ENCODE peak calls at places on chromosomes 16 and 17, in five cellular contexts. G is GM06990; L is SJSA1; R is HCT116; K is CD8-positive, alpha-beta T cell. T is an unnamed sample.

GRCh38 chr17:4179071-4179470 is 36.1 kb downstream of the CYB5D2 start:
- DNase-seq in G (no peak), R (no peak), L (no peak), K (no peak), T (no peak)

GRCh38 chr17:61361084-61361483 is 38.6 kb upstream of the TBX2 start:
- DNase-seq in K (no peak), G (no peak), L (no peak), R (no peak), T (no peak)

GRCh38 chr16:83402969-83403368 is 404.8 kb upstream of the HSBP1 start:
- DNase-seq in K (no peak), L (no peak), R (no peak), G (no peak), T (no peak)

GRCh38 chr17:82938486-82939212 is 98.8 kb upstream of the ZNF750 start:
- DNase-seq in G (no peak), L (no peak), R (no peak), K (no peak), T (no peak)

GRCh38 chr17:58525239-58525638 is 10.8 kb upstream of the MTMR4 start:
- DNase-seq in L (no peak), R (no peak), G (no peak), K (no peak), T (no peak)

GRCh38 chr17:35791681-35792350 is 3.6 kb downstream of the MMP28 start:
- DNase-seq in G (no peak), L (no peak), R (no peak), K (no peak), T (no peak)

GRCh38 chr16:77789085-77789611 is 784 bp downstream of the VAT1L start:
- DNase-seq in R (no peak), K (no peak), L (no peak), G (no peak), T (no peak)

GRCh38 chr16:83689385-83689831 is 118.4 kb upstream of the HSBP1 start:
- DNase-seq in K (no peak), L (no peak), R (no peak), G (no peak), T (no peak)

GRCh38 chr17:59149841-59150511 is 5.0 kb downstream of the SKA2 start:
- DNase-seq in G (no peak), R (no peak), L (no peak), K (no peak), T (no peak)

GRCh38 chr17:64056269-64057005 is 36.0 kb upstream of the ICAM2 start:
- DNase-seq in R (no peak), G (peak; percentile 40), K (no peak), L (no peak), T (peak; percentile 40)

GRCh38 chr17:64053101-64053500 is 32.7 kb upstream of the ICAM2 start:
- DNase-seq in K (no peak), L (no peak), R (no peak), G (no peak), T (no peak)

GRCh38 chr17:64055183-64056142 is 35.0 kb upstream of the ICAM2 start:
- DNase-seq in K (no peak), G (no peak), L (no peak), R (no peak), T (no peak)

GRCh38 chr17:64051153-64051552 is 30.7 kb upstream of the ICAM2 start:
- DNase-seq in L (no peak), R (no peak), G (no peak), K (no peak), T (peak; percentile 66)

DNA sequence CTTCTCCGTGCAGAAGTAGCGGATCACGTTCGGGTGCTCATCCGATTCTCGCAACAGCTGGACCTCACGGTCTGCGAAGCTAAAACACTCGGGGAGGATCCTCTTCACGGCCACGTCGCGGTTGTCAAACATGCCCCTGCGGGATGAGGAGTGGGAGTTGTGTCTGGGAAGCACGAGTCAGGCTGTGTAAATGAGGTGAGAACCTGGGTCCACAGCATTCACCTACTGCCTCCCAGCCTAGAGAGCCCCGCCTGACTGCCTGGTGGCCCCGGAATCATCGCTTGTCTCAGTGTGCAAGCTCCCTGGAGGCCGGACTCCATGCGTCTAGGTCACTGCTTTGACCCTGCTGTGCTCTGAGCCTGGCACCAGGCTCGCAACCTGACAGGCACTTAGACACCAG is 33.9 kb upstream of the ICAM2 start:
- DNase-seq in G (no peak), K (no peak), R (no peak), L (no peak), T (no peak)
- H3K36me3 ChIP-seq in G (peaks cover 38% of the 10 kb centered on the region), K (no peaks in the 10 kb centered on the region), R (no peaks in the 10 kb centered on the region), L (peaks cover 12% of the 10 kb centered on the region), T (peaks cover 64% of the 10 kb centered on the region)

GRCh38 chr17:39722965-39723848 is 7.1 kb downstream of the MIEN1 start:
- DNase-seq in L (no peak), R (no peak), K (no peak), G (no peak), T (no peak)
- H3K36me3 ChIP-seq in L (peaks cover 44% of the 10 kb centered on the region), R (peaks cover 7% of the 10 kb centered on the region), K (peaks cover 6% of the 10 kb centered on the region), G (peaks cover 8% of the 10 kb centered on the region), T (no peaks in the 10 kb centered on the region)

DNA sequence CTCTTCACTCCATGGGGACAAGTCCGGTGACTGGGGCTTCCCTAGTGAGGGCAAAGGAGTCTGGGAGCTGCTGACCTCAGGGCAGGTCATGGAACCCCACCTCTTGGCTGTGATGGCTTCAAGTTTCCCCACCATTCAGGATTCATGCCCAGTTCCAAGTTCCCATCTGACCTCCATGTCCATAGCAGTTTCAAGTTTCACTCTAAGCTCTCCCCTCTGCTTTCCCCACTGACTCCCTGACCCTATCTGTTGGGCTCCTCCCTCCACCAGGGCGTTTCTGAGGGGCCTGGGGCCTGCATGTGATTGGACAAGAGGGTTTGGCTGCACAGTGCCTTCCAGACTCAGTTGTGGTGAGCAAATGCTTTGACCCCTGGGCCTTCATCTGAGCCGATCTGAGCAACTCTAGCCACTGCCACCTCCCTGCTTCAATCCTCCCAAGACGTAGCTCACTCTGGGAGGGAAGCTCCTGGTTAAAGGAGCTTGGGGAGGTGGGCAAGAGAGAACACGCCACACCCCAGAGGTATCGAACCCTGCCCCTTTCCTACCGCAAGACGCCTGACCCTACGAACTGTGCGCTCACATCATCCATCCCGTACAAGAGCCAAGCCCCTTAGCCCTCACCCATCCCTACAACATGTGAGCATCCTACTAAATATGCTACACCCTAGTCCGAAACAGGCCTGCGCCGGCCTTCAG is 8.3 kb downstream of the ZNF629 start:
- DNase-seq in K (no peak), R (no peak), G (no peak), L (no peak), T (no peak)
- H3K36me3 ChIP-seq in K (no peaks in the 10 kb centered on the region), R (peaks cover 12% of the 10 kb centered on the region), G (peaks cover 4% of the 10 kb centered on the region), L (peaks cover 87% of the 10 kb centered on the region), T (no peaks in the 10 kb centered on the region)

DNA sequence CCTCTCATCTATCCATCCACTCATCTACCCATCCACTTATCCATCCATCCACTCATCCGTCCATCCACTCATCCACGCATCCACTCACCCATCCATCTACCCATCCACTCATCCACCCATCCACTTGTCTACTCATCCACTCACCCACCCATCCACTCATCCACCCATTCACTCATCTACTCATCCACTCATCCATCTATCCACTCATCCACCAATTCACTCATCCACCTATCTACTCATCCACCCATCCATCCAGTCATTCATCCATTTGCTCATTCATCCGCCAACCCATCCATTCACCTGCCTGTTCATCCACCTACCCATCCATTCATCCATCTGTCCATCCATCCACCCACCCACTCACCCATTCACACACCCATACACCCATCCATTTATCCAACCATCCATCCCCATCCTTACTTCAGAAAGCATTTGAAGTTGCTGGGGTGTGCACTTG is 329.6 kb downstream of the SEC14L1 start:
- DNase-seq in K (no peak), R (no peak), G (no peak), L (no peak), T (no peak)
- H3K36me3 ChIP-seq in K (peaks cover 19% of the 10 kb centered on the region), R (no peaks in the 10 kb centered on the region), G (peaks cover 25% of the 10 kb centered on the region), L (peaks cover 31% of the 10 kb centered on the region), T (peaks cover 31% of the 10 kb centered on the region)

DNA sequence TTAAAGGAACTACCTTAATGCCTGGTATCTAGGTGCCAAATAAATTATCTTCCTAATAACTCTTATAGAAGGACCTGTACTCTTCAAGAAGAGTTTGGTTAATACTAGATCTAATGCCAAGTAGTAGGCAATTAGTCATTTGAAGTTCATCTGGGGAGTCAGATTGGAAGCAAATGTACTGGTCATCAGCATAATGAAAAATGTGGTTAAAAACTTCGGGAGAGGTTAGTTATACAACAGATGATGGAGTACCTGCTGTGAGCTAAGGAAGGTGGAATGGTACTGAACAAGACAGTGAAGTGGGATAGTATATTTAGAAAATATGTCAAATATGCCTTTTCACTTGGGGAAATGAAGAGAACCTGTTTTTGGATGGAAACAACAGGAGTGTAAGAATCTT is 49.2 kb downstream of the TNRC6A start:
- DNase-seq in K (no peak), R (no peak), G (no peak), L (no peak), T (no peak)
- H3K36me3 ChIP-seq in K (peaks cover 32% of the 10 kb centered on the region), R (peaks cover 22% of the 10 kb centered on the region), G (peaks cover 11% of the 10 kb centered on the region), L (peaks cover 86% of the 10 kb centered on the region), T (peaks cover 25% of the 10 kb centered on the region)

GRCh38 chr16:56753410-56753809 is 23.5 kb downstream of the NUP93 start:
- DNase-seq in L (no peak), K (no peak), G (no peak), R (no peak), T (no peak)

GRCh38 chr16:56747486-56748045 is 17.6 kb downstream of the NUP93 start:
- DNase-seq in L (no peak), G (no peak), K (no peak), R (no peak), T (no peak)

GRCh38 chr16:56748191-56748590 is 18.3 kb downstream of the NUP93 start:
- DNase-seq in K (no peak), R (no peak), L (no peak), G (no peak), T (no peak)

GRCh38 chr16:56748826-56749225 is 18.9 kb downstream of the NUP93 start:
- DNase-seq in L (no peak), R (no peak), K (no peak), G (no peak), T (no peak)

GRCh38 chr16:56749806-56750491 is 20.0 kb downstream of the NUP93 start:
- DNase-seq in R (no peak), G (no peak), L (no peak), K (no peak), T (no peak)
- H3K36me3 ChIP-seq in R (peaks cover 3% of the 10 kb centered on the region), G (peaks cover 4% of the 10 kb centered on the region), L (peaks cover 31% of the 10 kb centered on the region), K (no peaks in the 10 kb centered on the region), T (peaks cover 6% of the 10 kb centered on the region)

GRCh38 chr16:2082171-2082982 is 34.6 kb downstream of the TSC2 start:
- DNase-seq in G (no peak), R (no peak), K (no peak), L (no peak), T (no peak)

GRCh38 chr16:2081685-2082084 is 33.9 kb downstream of the TSC2 start:
- DNase-seq in K (no peak), L (no peak), G (no peak), R (no peak), T (no peak)

GRCh38 chr16:2079991-2080390 is 32.2 kb downstream of the TSC2 start:
- DNase-seq in L (no peak), K (no peak), G (no peak), R (no peak), T (no peak)

GRCh38 chr16:2082983-2083364 is 35.2 kb downstream of the TSC2 start:
- DNase-seq in R (no peak), K (no peak), G (no peak), L (no peak), T (no peak)

GRCh38 chr16:2081201-2081600 is 33.4 kb downstream of the TSC2 start:
- DNase-seq in L (no peak), K (no peak), R (no peak), G (no peak), T (no peak)
- H3K36me3 ChIP-seq in L (peaks cover 86% of the 10 kb centered on the region), K (peaks cover 10% of the 10 kb centered on the region), R (no peaks in the 10 kb centered on the region), G (peaks cover 29% of the 10 kb centered on the region), T (peaks cover 18% of the 10 kb centered on the region)

T was measured in CD4-positive, alpha-beta memory T cell.